ENCODE peak calls at places on chromosomes 5 and 9, in six cellular contexts. One of them, this sample, is unnamed.

GRCh38 chr5:149212203-149212951 is 59.3 kb upstream of the AFAP1L1 start:
- DNase-seq in IMR-90: peak
- DNase-seq in esophagus squamous epithelium: no peak
- DNase-seq in A549: no peak
- DNase-seq in H54: no peak
- DNase-seq in stomach: no peak
- DNase-seq in this sample: no peak

GRCh38 chr5:57303985-57304384 is 130.1 kb downstream of the GPBP1 start:
- DNase-seq in stomach: no peak
- DNase-seq in IMR-90: no peak
- DNase-seq in H54: no peak
- DNase-seq in esophagus squamous epithelium: no peak
- DNase-seq in A549: no peak
- DNase-seq in this sample: no peak

GRCh38 chr5:3394877-3395599 is 200.6 kb upstream of the IRX1 start:
- DNase-seq in IMR-90: no peak
- DNase-seq in stomach: peak
- DNase-seq in H54: no peak
- DNase-seq in esophagus squamous epithelium: no peak
- DNase-seq in A549: no peak
- DNase-seq in this sample: no peak

GRCh38 chr5:127757576-127757975 is 54.4 kb downstream of the CCDC192 start:
- DNase-seq in stomach: peak
- DNase-seq in IMR-90: peak
- DNase-seq in A549: peak
- DNase-seq in H54: peak
- DNase-seq in esophagus squamous epithelium: no peak
- DNase-seq in this sample: peak

GRCh38 chr5:126471875-126472537 is 48.8 kb downstream of the GRAMD2B start:
- DNase-seq in H54: peak
- DNase-seq in A549: no peak
- DNase-seq in IMR-90: peak
- DNase-seq in stomach: no peak
- DNase-seq in esophagus squamous epithelium: no peak
- DNase-seq in this sample: no peak

GRCh38 chr9:92603100-92603499 is 66.8 kb downstream of the IPPK start:
- DNase-seq in A549: no peak
- DNase-seq in H54: no peak
- DNase-seq in esophagus squamous epithelium: no peak
- DNase-seq in IMR-90: no peak
- DNase-seq in stomach: no peak
- DNase-seq in this sample: no peak

GRCh38 chr5:53110156-53110555 is 599 bp upstream of the MOCS2 start:
- DNase-seq in A549: no peak
- DNase-seq in stomach: no peak
- DNase-seq in esophagus squamous epithelium: no peak
- DNase-seq in IMR-90: no peak
- DNase-seq in H54: no peak
- DNase-seq in this sample: no peak

GRCh38 chr9:93679536-93680444 is 103.4 kb downstream of the PHF2 start:
- DNase-seq in stomach: peak
- DNase-seq in IMR-90: no peak
- DNase-seq in esophagus squamous epithelium: no peak
- DNase-seq in A549: no peak
- DNase-seq in H54: no peak
- DNase-seq in this sample: peak

GRCh38 chr5:81313686-81314085 is 12.3 kb downstream of the ZCCHC9 start:
- DNase-seq in stomach: no peak
- DNase-seq in H54: no peak
- DNase-seq in IMR-90: peak
- DNase-seq in esophagus squamous epithelium: no peak
- DNase-seq in A549: no peak
- DNase-seq in this sample: no peak

GRCh38 chr5:42689391-42689790 is 67.2 kb upstream of the CCDC152 start:
- DNase-seq in H54: no peak
- DNase-seq in IMR-90: no peak
- DNase-seq in A549: no peak
- DNase-seq in esophagus squamous epithelium: no peak
- DNase-seq in stomach: no peak
- DNase-seq in this sample: no peak

GRCh38 chr5:170625221-170626165 is 121.7 kb downstream of the KCNIP1 start:
- DNase-seq in A549: no peak
- DNase-seq in IMR-90: no peak
- DNase-seq in stomach: no peak
- DNase-seq in esophagus squamous epithelium: no peak
- DNase-seq in H54: no peak
- DNase-seq in this sample: no peak

GRCh38 chr5:169873642-169874041 is 106.7 kb downstream of the INSYN2B start:
- DNase-seq in esophagus squamous epithelium: no peak
- DNase-seq in A549: no peak
- DNase-seq in IMR-90: peak
- DNase-seq in H54: no peak
- DNase-seq in stomach: no peak
- DNase-seq in this sample: peak

GRCh38 chr5:108623826-108624225 is 123.9 kb upstream of the FER start:
- DNase-seq in stomach: no peak
- DNase-seq in H54: no peak
- DNase-seq in IMR-90: no peak
- DNase-seq in A549: no peak
- DNase-seq in esophagus squamous epithelium: no peak
- DNase-seq in this sample: no peak

GRCh38 chr9:96245399-96245798 is 56.6 kb downstream of the HSD17B3 start:
- DNase-seq in A549: no peak
- DNase-seq in H54: no peak
- DNase-seq in esophagus squamous epithelium: no peak
- DNase-seq in IMR-90: no peak
- DNase-seq in stomach: no peak
- DNase-seq in this sample: no peak

GRCh38 chr9:130054428-130054786 is 701 bp downstream of the GPR107 start:
- DNase-seq in stomach: no peak
- DNase-seq in IMR-90: no peak
- DNase-seq in H54: no peak
- DNase-seq in esophagus squamous epithelium: no peak
- DNase-seq in A549: no peak
- DNase-seq in this sample: no peak

GRCh38 chr5:56588125-56588516 is 227.2 kb upstream of the MAP3K1 start:
- DNase-seq in A549: no peak
- DNase-seq in IMR-90: no peak
- DNase-seq in esophagus squamous epithelium: no peak
- DNase-seq in stomach: no peak
- DNase-seq in H54: no peak
- DNase-seq in this sample: no peak

GRCh38 chr9:25716220-25716872 is 38.1 kb upstream of the TUSC1 start:
- DNase-seq in esophagus squamous epithelium: no peak
- DNase-seq in H54: peak
- DNase-seq in A549: peak
- DNase-seq in stomach: peak
- DNase-seq in IMR-90: peak
- DNase-seq in this sample: peak

GRCh38 chr5:65268520-65268919 is 213.2 kb downstream of the ADAMTS6 start:
- DNase-seq in esophagus squamous epithelium: no peak
- DNase-seq in H54: no peak
- DNase-seq in stomach: no peak
- DNase-seq in A549: no peak
- DNase-seq in IMR-90: no peak
- DNase-seq in this sample: no peak

GRCh38 chr9:89484475-89485404 is 13.2 kb downstream of the SEMA4D start:
- DNase-seq in H54: no peak
- DNase-seq in IMR-90: peak
- DNase-seq in esophagus squamous epithelium: no peak
- DNase-seq in A549: no peak
- DNase-seq in stomach: no peak
- DNase-seq in this sample: no peak

GRCh38 chr9:80052830-80053229 is 481.1 kb downstream of the TLE4 start:
- DNase-seq in esophagus squamous epithelium: no peak
- DNase-seq in A549: no peak
- DNase-seq in IMR-90: no peak
- DNase-seq in stomach: no peak
- DNase-seq in H54: no peak
- DNase-seq in this sample: no peak

GRCh38 chr9:129197978-129198736 is 20.1 kb upstream of the IER5L start:
- DNase-seq in esophagus squamous epithelium: no peak
- DNase-seq in stomach: no peak
- DNase-seq in IMR-90: peak
- DNase-seq in H54: no peak
- DNase-seq in A549: no peak
- DNase-seq in this sample: peak

GRCh38 chr5:14165375-14166091 is 22.4 kb downstream of the TRIO start:
- DNase-seq in H54: no peak
- DNase-seq in esophagus squamous epithelium: no peak
- DNase-seq in IMR-90: peak
- DNase-seq in A549: peak
- DNase-seq in stomach: no peak
- DNase-seq in this sample: no peak

GRCh38 chr9:99169982-99170761 is 51.6 kb downstream of the ALG2 start:
- DNase-seq in H54: no peak
- DNase-seq in IMR-90: no peak
- DNase-seq in stomach: no peak
- DNase-seq in esophagus squamous epithelium: no peak
- DNase-seq in A549: no peak
- DNase-seq in this sample: no peak

GRCh38 chr9:83538890-83539238 is 663 bp upstream of the FRMD3 start:
- DNase-seq in H54: no peak
- DNase-seq in stomach: no peak
- DNase-seq in A549: no peak
- DNase-seq in esophagus squamous epithelium: no peak
- DNase-seq in IMR-90: no peak
- DNase-seq in this sample: no peak

GRCh38 chr5:100852988-100853449 is 50.1 kb downstream of the ST8SIA4 start:
- DNase-seq in H54: no peak
- DNase-seq in stomach: no peak
- DNase-seq in A549: no peak
- DNase-seq in esophagus squamous epithelium: no peak
- DNase-seq in IMR-90: no peak
- DNase-seq in this sample: no peak

GRCh38 chr9:98381311-98382103 is 126.1 kb upstream of the TBC1D2 start:
- DNase-seq in stomach: no peak
- DNase-seq in A549: no peak
- DNase-seq in H54: no peak
- DNase-seq in esophagus squamous epithelium: no peak
- DNase-seq in IMR-90: no peak
- DNase-seq in this sample: no peak

GRCh38 chr9:110021891-110022290 is 186.1 kb downstream of the C9orf152 start:
- DNase-seq in H54: no peak
- DNase-seq in esophagus squamous epithelium: no peak
- DNase-seq in stomach: no peak
- DNase-seq in IMR-90: no peak
- DNase-seq in A549: no peak
- DNase-seq in this sample: no peak

GRCh38 chr9:126761274-126761673 is 43.6 kb upstream of the ZBTB43 start:
- DNase-seq in esophagus squamous epithelium: no peak
- DNase-seq in H54: no peak
- DNase-seq in IMR-90: no peak
- DNase-seq in stomach: no peak
- DNase-seq in A549: no peak
- DNase-seq in this sample: no peak

GRCh38 chr5:102753889-102754498 is 1.1 kb upstream of the PAM start:
- DNase-seq in esophagus squamous epithelium: no peak
- DNase-seq in H54: no peak
- DNase-seq in stomach: no peak
- DNase-seq in A549: peak
- DNase-seq in IMR-90: no peak
- DNase-seq in this sample: no peak

GRCh38 chr5:102755691-102756371 is 726 bp downstream of the PAM start:
- DNase-seq in IMR-90: peak
- DNase-seq in stomach: peak
- DNase-seq in H54: peak
- DNase-seq in A549: peak
- DNase-seq in esophagus squamous epithelium: no peak
- DNase-seq in this sample: peak

GRCh38 chr5:102750435-102750834 is 4.7 kb upstream of the PAM start:
- DNase-seq in A549: no peak
- DNase-seq in esophagus squamous epithelium: no peak
- DNase-seq in IMR-90: no peak
- DNase-seq in H54: no peak
- DNase-seq in stomach: no peak
- DNase-seq in this sample: no peak

GRCh38 chr5:102758576-102758975 is 3.5 kb downstream of the PAM start:
- DNase-seq in esophagus squamous epithelium: no peak
- DNase-seq in IMR-90: peak
- DNase-seq in stomach: no peak
- DNase-seq in A549: no peak
- DNase-seq in H54: no peak
- DNase-seq in this sample: no peak

GRCh38 chr5:102754499-102755424 is at the start of gene PAM:
- DNase-seq in H54: peak
- DNase-seq in esophagus squamous epithelium: peak
- DNase-seq in IMR-90: peak
- DNase-seq in A549: peak
- DNase-seq in stomach: peak
- DNase-seq in this sample: peak
- TF ChIP-seq POLR2A in H54: peak
- TF ChIP-seq POLR2A in esophagus squamous epithelium: peak
- TF ChIP-seq POLR2A in IMR-90: peak
- TF ChIP-seq POLR2A in A549: peak
- TF ChIP-seq POLR2A in stomach: no peak
- TF ChIP-seq POLR2A in this sample: no peak

DNA sequence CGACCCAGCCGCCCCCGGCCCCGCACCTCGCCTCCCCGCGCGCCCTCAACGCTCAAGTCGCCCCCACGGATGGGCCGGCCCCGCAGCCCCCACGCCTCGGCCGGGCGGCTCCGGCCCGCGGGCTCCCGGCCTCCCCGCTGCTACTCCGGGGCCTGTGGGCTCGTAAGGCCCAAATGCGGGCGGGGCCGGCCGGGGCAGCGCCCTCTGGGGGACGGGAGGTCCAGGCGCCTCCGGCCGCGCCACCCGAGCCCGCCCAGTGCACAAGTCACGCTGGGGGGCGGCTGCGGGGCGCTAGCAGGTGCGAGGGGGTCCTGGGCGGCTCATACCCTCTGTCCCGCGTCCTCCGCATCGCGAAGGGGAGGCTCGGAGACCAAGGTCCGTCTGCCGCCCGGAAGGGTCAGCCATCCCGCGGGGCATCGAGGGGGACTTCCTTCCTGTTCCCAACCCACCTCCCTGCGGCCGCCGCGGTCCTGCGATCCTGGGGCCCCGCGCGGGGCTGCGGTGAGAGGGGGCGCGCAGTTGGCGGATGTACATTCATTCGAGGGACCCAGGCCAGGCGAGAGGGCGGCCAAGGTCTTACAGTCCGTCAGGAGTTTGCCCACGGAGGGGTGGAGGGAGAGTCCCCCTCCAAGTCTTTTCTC is at the start of gene CIZ1:
- DNase-seq in stomach: peak
- DNase-seq in H54: peak
- DNase-seq in A549: peak
- DNase-seq in IMR-90: peak
- DNase-seq in esophagus squamous epithelium: no peak
- DNase-seq in this sample: peak
- TF ChIP-seq POLR2A in stomach: no peak
- TF ChIP-seq POLR2A in H54: peak
- TF ChIP-seq POLR2A in A549: peak
- TF ChIP-seq POLR2A in IMR-90: peak
- TF ChIP-seq POLR2A in esophagus squamous epithelium: peak
- TF ChIP-seq POLR2A in this sample: no peak

GRCh38 chr5:96199713-96200183 is 233.3 kb downstream of the PCSK1 start:
- DNase-seq in esophagus squamous epithelium: no peak
- DNase-seq in H54: no peak
- DNase-seq in A549: no peak
- DNase-seq in IMR-90: no peak
- DNase-seq in stomach: no peak
- DNase-seq in this sample: no peak
- TF ChIP-seq POLR2A in esophagus squamous epithelium: no peak
- TF ChIP-seq POLR2A in H54: no peak
- TF ChIP-seq POLR2A in A549: no peak
- TF ChIP-seq POLR2A in IMR-90: no peak
- TF ChIP-seq POLR2A in stomach: no peak
- TF ChIP-seq POLR2A in this sample: no peak

GRCh38 chr9:136902259-136902821 is 16.0 kb downstream of the TRAF2 start:
- DNase-seq in stomach: peak
- DNase-seq in H54: peak
- DNase-seq in IMR-90: peak
- DNase-seq in esophagus squamous epithelium: peak
- DNase-seq in A549: peak
- DNase-seq in this sample: peak
- TF ChIP-seq POLR2A in stomach: no peak
- TF ChIP-seq POLR2A in H54: peak
- TF ChIP-seq POLR2A in IMR-90: no peak
- TF ChIP-seq POLR2A in esophagus squamous epithelium: no peak
- TF ChIP-seq POLR2A in A549: peak
- TF ChIP-seq POLR2A in this sample: no peak